ENCODE peak calls at places on chromosomes 11 and 22, in five cellular contexts. A is fibroblast of pulmonary artery, T is heart left ventricle, Y is GM12865, B is left lung. V is an unnamed sample.

GRCh38 chr22:40482391-40482790 is 112.0 kb downstream of the SGSM3 start:
- DNase-seq in Y (no peak), B (no peak), A (no peak), T (no peak), V (no peak)

GRCh38 chr22:19809741-19810140 is 44.9 kb downstream of the GNB1L start:
- DNase-seq in A (no peak), B (peak), T (no peak), Y (no peak), V (no peak)

GRCh38 chr22:30201970-30202369 is 44.6 kb downstream of the LIF start:
- DNase-seq in T (no peak), B (no peak), A (peak), Y (no peak), V (no peak)

GRCh38 chr22:30694638-30695350 is at the start of gene OSBP2:
- DNase-seq in Y (peak), A (no peak), T (peak), B (peak), V (peak)

GRCh38 chr11:57547854-57548377 is 10.5 kb downstream of the SMTNL1 start:
- DNase-seq in Y (peak), A (no peak), T (no peak), B (no peak), V (peak)

GRCh38 chr11:120880791-120881190 is 143.1 kb upstream of the TBCEL start:
- DNase-seq in B (no peak), Y (no peak), A (no peak), T (no peak), V (no peak)

GRCh38 chr11:678297-678696 is 16.7 kb downstream of the DEAF1 start:
- DNase-seq in B (no peak), T (no peak), A (no peak), Y (no peak), V (no peak)

GRCh38 chr22:34709641-34710040 is 356.3 kb upstream of the ISX start:
- DNase-seq in A (no peak), B (no peak), Y (no peak), T (no peak), V (no peak)

GRCh38 chr11:130725417-130726233 is 190.7 kb downstream of the SNX19 start:
- DNase-seq in A (no peak), Y (no peak), T (no peak), B (no peak), V (no peak)

GRCh38 chr11:117828641-117829368 is 4.3 kb upstream of the FXYD2 start:
- DNase-seq in A (peak), Y (peak), B (peak), T (peak), V (peak)

GRCh38 chr11:9397746-9398680 is 13.6 kb downstream of the IPO7 start:
- DNase-seq in B (no peak), A (no peak), Y (peak), T (no peak), V (no peak)

GRCh38 chr11:12286606-12287005 is 90.8 kb upstream of the PARVA start:
- DNase-seq in Y (no peak), A (no peak), T (no peak), B (no peak), V (no peak)

GRCh38 chr11:40291304-40292100 is 1168.0 kb downstream of the LRRC4C start:
- DNase-seq in B (no peak), T (no peak), Y (no peak), A (no peak), V (no peak)

GRCh38 chr11:14148653-14149273 is 186.2 kb downstream of the SPON1 start:
- DNase-seq in Y (peak), T (no peak), A (peak), B (no peak), V (no peak)

GRCh38 chr11:1196516-1197391 is 26.1 kb upstream of the MUC5B start:
- DNase-seq in A (no peak), Y (no peak), T (no peak), B (peak), V (no peak)

GRCh38 chr22:20815477-20816050 is 41.7 kb downstream of the SERPIND1 start:
- DNase-seq in T (no peak), B (no peak), A (no peak), Y (no peak), V (no peak)

GRCh38 chr22:24803064-24803542 is 2.9 kb upstream of the SGSM1 start:
- DNase-seq in Y (peak), A (peak), T (peak), B (peak), V (peak)

GRCh38 chr11:70816156-70816678 is 417.9 kb downstream of the CTTN start:
- DNase-seq in T (no peak), A (no peak), B (no peak), Y (no peak), V (no peak)

GRCh38 chr11:126072141-126072741 is 9.6 kb upstream of the CDON start:
- DNase-seq in Y (no peak), B (no peak), T (no peak), A (no peak), V (no peak)

GRCh38 chr11:32006799-32007388 is 84.0 kb upstream of the RCN1 start:
- DNase-seq in B (no peak), T (no peak), Y (peak), A (peak), V (peak)

GRCh38 chr11:128497057-128497957 is 90.1 kb downstream of the ETS1 start:
- DNase-seq in B (no peak), A (peak), T (peak), Y (peak), V (peak)

GRCh38 chr22:24706732-24707476 is 67.6 kb downstream of the PIWIL3 start:
- DNase-seq in T (no peak), B (no peak), A (no peak), Y (no peak), V (no peak)

GRCh38 chr22:42317691-42318547 is 47.5 kb upstream of the TCF20 start:
- DNase-seq in Y (no peak), T (peak), A (no peak), B (peak), V (no peak)

DNA sequence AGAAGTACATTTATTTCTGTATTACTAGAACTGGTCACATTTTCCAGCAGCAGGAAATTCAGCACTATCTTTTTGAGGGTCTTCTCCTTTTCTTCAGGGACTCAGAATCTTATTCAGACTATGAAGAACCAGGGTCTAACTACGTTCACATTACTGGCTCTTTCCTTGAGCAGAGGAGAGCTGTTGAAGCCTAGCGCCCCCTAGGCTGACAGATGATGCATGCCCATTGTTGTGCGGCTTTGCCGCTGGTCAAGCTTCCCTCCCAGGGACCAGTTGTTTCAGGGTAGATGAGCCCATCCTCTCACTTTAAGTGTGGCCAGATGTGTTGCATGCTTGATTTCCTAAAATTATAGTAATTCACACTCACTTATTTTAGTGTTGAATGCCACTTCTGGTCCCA is 168.2 kb upstream of the PDGFD start:
- DNase-seq in B (no peak), Y (peak), A (no peak), T (no peak), V (no peak)
- TF ChIP-seq CTCF in B (no peak), Y (peak), A (peak), T (no peak), V (peak)

GRCh38 chr11:65470433-65470832 is 28.4 kb upstream of the MALAT1 start:
- DNase-seq in A (no peak), B (no peak), T (no peak), Y (no peak), V (no peak)

GRCh38 chr11:65476632-65477270 is 22.1 kb upstream of the MALAT1 start:
- DNase-seq in Y (no peak), T (no peak), A (no peak), B (no peak), V (peak)

GRCh38 chr11:65473275-65473860 is 25.5 kb upstream of the MALAT1 start:
- DNase-seq in A (no peak), T (no peak), B (no peak), Y (no peak), V (no peak)

GRCh38 chr11:65468874-65469333 is 29.9 kb upstream of the MALAT1 start:
- DNase-seq in B (peak), A (no peak), T (peak), Y (peak), V (peak)

GRCh38 chr11:65471410-65471762 is 27.5 kb upstream of the MALAT1 start:
- DNase-seq in Y (peak), B (peak), T (peak), A (peak), V (peak)
- TF ChIP-seq CTCF in Y (peak), B (peak), T (peak), A (peak), V (peak)

DNA sequence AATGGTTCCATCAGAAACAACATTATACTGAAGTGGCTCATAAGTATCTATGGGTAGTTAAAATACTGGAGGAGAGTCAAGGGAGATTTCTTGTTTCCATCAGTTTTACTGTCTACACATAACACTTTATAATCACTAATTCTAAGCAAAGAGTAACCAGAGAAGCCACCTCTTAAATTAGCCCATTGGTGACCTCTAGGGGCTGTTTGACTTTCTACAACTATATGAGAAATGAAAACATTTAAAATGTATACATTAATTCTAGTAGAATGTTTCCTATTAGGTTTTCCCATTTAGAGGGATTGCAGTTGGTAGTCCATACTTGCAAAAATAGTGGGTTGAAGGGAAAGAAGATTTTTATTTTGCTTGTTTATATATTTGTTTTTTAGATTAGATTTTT is 504.3 kb downstream of the FAM181B start:
- DNase-seq in A (peak), T (no peak), B (no peak), Y (peak), V (peak)
- TF ChIP-seq CTCF in A (peak), T (no peak), B (no peak), Y (peak), V (peak)

DNA sequence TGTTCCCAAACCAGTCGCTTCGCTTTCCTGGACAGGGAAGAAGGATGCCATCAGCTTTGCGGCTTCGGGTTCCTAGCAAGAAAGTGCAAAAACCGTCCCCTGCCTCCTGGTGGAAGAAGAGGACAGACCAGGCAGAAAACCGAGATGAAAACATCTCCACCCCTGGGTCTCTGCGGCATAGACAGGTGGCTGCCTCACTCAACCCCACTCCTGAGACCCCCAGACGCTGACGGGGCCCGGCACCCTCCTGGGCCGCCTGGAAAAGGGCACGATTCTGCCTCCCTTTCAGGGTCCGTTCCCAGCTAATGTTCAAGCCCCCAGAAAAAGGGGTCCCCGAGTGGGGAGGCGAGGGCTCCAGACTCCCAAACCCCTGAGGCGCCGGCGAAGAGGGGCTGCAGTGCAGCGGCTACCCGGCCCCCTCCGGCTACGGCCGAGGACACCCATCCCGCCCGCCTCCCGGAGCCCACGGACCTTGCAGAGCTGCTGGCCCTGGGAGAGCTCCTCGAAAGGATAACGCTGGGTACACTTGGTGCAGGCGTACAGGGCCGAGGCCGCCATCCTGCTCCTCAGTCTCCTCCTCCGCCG is 569 bp downstream of the FAM76B start:
- DNase-seq in B (peak), Y (peak), A (peak), T (no peak), V (peak)
- TF ChIP-seq CTCF in B (no peak), Y (no peak), A (peak), T (no peak), V (no peak)

GRCh38 chr11:119728651-119729580 is at the start of gene NECTIN1:
- DNase-seq in T (peak), B (peak), Y (peak), A (peak), V (peak)
- TF ChIP-seq CTCF in T (peak), B (peak), Y (peak), A (peak), V (peak)

DNA sequence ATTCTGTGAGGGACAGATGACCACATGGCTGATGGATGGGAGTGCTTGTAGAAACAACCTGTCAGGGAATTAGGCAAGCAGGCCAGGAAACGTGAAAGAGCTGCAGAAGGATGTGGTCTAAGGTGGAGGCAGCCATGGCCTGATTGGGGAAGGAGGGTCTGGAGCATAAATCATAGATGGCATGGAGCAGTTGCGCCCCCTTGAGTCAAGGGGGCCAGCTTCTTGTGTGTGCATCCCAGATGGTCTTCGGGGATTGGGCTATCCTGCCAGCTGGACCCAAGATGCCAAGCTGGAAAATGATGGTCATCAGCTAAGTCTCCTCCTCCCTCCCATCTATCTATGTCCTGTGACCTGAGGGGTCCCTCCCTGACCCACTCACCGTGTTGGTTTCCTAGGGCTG is 119.4 kb upstream of the CLPB start:
- DNase-seq in Y (peak), T (no peak), A (peak), B (no peak), V (no peak)
- TF ChIP-seq CTCF in Y (peak), T (no peak), A (peak), B (no peak), V (peak)

DNA sequence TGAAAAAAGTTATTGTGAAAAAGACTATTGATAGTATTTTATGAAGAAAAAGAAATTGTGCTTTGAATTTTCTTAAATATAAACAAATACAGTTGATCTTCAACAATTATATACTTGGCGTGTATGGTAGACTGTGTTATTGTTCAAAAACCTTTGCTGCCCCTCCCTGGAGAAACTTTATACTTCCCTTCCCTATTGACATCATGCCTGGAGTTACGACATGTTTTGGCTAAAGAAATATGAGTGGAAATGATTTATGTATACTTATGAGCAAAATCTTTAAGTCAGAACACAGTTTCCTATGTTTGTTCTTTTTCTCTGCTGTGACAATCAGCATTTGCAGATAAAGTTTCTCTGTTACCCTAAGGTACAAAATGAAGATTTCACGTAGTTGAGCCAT is 243.8 kb downstream of the TMEM135 start:
- DNase-seq in Y (no peak), A (peak), B (no peak), T (no peak), V (no peak)
- TF ChIP-seq CTCF in Y (no peak), A (peak), B (no peak), T (peak), V (no peak)

GRCh38 chr22:44023404-44024287 is 456 bp upstream of the PARVB start:
- DNase-seq in Y (peak), T (peak), A (no peak), B (peak), V (peak)

GRCh38 chr22:44019846-44020245 is 4.3 kb upstream of the PARVB start:
- DNase-seq in B (no peak), Y (no peak), A (no peak), T (peak), V (no peak)

GRCh38 chr22:44019416-44019815 is 4.7 kb upstream of the PARVB start:
- DNase-seq in T (no peak), Y (no peak), A (no peak), B (no peak), V (no peak)

GRCh38 chr22:44020981-44021380 is 3.1 kb upstream of the PARVB start:
- DNase-seq in B (no peak), A (no peak), Y (no peak), T (no peak), V (no peak)

DNA sequence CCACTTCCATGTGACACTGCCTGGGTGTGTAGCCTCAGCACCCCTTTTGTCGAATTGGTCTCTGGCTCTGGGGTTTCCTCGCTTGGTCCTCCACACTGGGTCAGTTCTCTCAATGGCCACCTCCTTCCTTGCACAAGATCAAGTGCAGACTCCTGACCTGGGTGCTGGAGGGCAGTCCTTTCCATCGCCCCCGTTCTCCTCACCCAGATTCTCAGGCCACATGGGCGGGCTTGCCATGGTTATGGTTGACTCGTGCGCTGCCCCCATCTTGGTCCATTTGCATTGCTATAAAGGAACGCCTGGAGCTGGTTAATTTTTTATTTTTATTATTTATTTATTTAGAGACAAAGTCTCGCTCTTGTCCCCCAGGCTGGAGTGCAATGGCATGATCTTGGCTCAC is 5.5 kb upstream of the PARVB start:
- DNase-seq in B (no peak), T (no peak), Y (no peak), A (no peak), V (no peak)
- TF ChIP-seq CTCF in B (no peak), T (no peak), Y (no peak), A (no peak), V (no peak)

GRCh38 chr22:44357296-44357961 is 44.7 kb upstream of the SHISAL1 start:
- DNase-seq in B (peak), A (no peak), Y (no peak), T (no peak), V (no peak)
- TF ChIP-seq CTCF in B (no peak), A (peak), Y (no peak), T (no peak), V (no peak)

V was measured in GM10248.